ENCODE peak calls at places on chromosomes 2 and 18, in four cellular contexts. M, P, G and I are unnamed samples.

GRCh38 chr2:191800874-191801273 is 46.0 kb downstream of the CAVIN2 start:
- DNase-seq in M (no peak), P (no peak), G (no peak), I (no peak)

GRCh38 chr2:101610750-101611315 is 86.7 kb upstream of the MAP4K4 start:
- DNase-seq in M (no peak), P (no peak), G (no peak), I (no peak)

GRCh38 chr18:39841133-39842041 is 2113.6 kb upstream of the PIK3C3 start:
- DNase-seq in M (peak; percentile 62), P (peak; percentile 27), G (peak; percentile 27), I (no peak)

GRCh38 chr18:45060102-45060501 is 379.4 kb downstream of the SETBP1 start:
- DNase-seq in M (no peak), P (no peak), G (no peak), I (no peak)

GRCh38 chr2:205193121-205193520 is 489.2 kb upstream of the NRP2 start:
- DNase-seq in M (no peak), P (no peak), G (no peak), I (no peak)

GRCh38 chr2:236663671-236664101 is 94.1 kb downstream of the ACKR3 start:
- DNase-seq in M (no peak), P (no peak), G (no peak), I (no peak)

GRCh38 chr18:23212161-23212560 is 76.9 kb downstream of the CABLES1 start:
- DNase-seq in M (no peak), P (no peak), G (no peak), I (no peak)

GRCh38 chr2:241204010-241204384 is 15.5 kb downstream of the ANO7 start:
- DNase-seq in M (no peak), P (no peak), G (no peak), I (no peak)

GRCh38 chr2:163943403-163944356 is 207.9 kb upstream of the FIGN start:
- DNase-seq in M (no peak), P (no peak), G (no peak), I (no peak)

GRCh38 chr2:20501974-20502373 is 55.1 kb downstream of the RHOB start:
- DNase-seq in M (peak; percentile 85), P (no peak), G (peak; percentile 67), I (no peak)

GRCh38 chr2:60094450-60094929 is 459.0 kb downstream of the BCL11A start:
- DNase-seq in M (no peak), P (peak; percentile 34), G (no peak), I (no peak)

GRCh38 chr2:240211598-240212424 is 71.4 kb upstream of the OTOS start:
- DNase-seq in M (no peak), P (no peak), G (no peak), I (no peak)

GRCh38 chr2:155223781-155224406 is 525.4 kb downstream of the KCNJ3 start:
- DNase-seq in M (peak; percentile 20), P (no peak), G (no peak), I (no peak)

GRCh38 chr2:28300489-28300888 is 92.2 kb upstream of the FOSL2 start:
- DNase-seq in M (no peak), P (no peak), G (no peak), I (no peak)

GRCh38 chr2:239777219-239777618 is 247.9 kb downstream of the NDUFA10 start:
- DNase-seq in M (no peak), P (peak; percentile 17), G (no peak), I (no peak)

GRCh38 chr18:12991839-12992216 is 666 bp downstream of the CEP192 start:
- DNase-seq in M (no peak), P (no peak), G (no peak), I (no peak)

GRCh38 chr2:228446732-228447131 is 265.2 kb upstream of the SPHKAP start:
- DNase-seq in M (no peak), P (no peak), G (no peak), I (no peak)

GRCh38 chr2:241844066-241844728 is 14.5 kb downstream of the PDCD1 start:
- DNase-seq in M (peak; percentile 45), P (peak; percentile 77), G (peak; percentile 84), I (no peak)

GRCh38 chr2:223930002-223930976 is 14.8 kb downstream of the WDFY1 start:
- DNase-seq in M (peak; percentile 10), P (peak; percentile 37), G (peak; percentile 71), I (no peak)

GRCh38 chr2:37472959-37473358 is 128.5 kb downstream of the QPCT start:
- DNase-seq in M (peak; percentile 37), P (no peak), G (no peak), I (peak; percentile 15)

GRCh38 chr2:168660859-168661258 is 141.6 kb upstream of the NOSTRIN start:
- DNase-seq in M (no peak), P (no peak), G (no peak), I (no peak)

GRCh38 chr18:21897811-21898210 is 157.2 kb downstream of the MIB1 start:
- DNase-seq in M (peak; percentile 55), P (peak; percentile 58), G (peak; percentile 55), I (peak; percentile 16)

GRCh38 chr2:100654611-100655010 is 91.8 kb downstream of the PDCL3 start:
- DNase-seq in M (no peak), P (no peak), G (no peak), I (no peak)

GRCh38 chr2:27093430-27094352 is 7.1 kb downstream of the KHK start:
- DNase-seq in M (no peak), P (no peak), G (no peak), I (no peak)

GRCh38 chr2:209663149-209663548 is 108.5 kb upstream of the UNC80 start:
- DNase-seq in M (no peak), P (no peak), G (peak; percentile 7), I (peak; percentile 14)

GRCh38 chr2:46661526-46661925 is 182.2 kb downstream of the TMEM247 start:
- DNase-seq in M (no peak), P (no peak), G (no peak), I (no peak)

GRCh38 chr2:219252900-219253752 is at the start of gene TUBA4B:
- DNase-seq in M (peak; percentile 43), P (peak; percentile 50), G (peak; percentile 63), I (no peak)

GRCh38 chr2:102110168-102110567 is 32.4 kb upstream of the IL1R1 start:
- DNase-seq in M (no peak), P (no peak), G (no peak), I (no peak)

GRCh38 chr2:45177870-45178269 is 168.6 kb upstream of the SIX2 start:
- DNase-seq in M (peak; percentile 28), P (no peak), G (no peak), I (peak; percentile 33)

GRCh38 chr2:62340981-62341624 is 145.2 kb downstream of the B3GNT2 start:
- DNase-seq in M (no peak), P (peak; percentile 29), G (peak; percentile 91), I (no peak)

GRCh38 chr18:3211236-3211992 is 8.4 kb downstream of the MYOM1 start:
- DNase-seq in M (no peak), P (no peak), G (no peak), I (no peak)

DNA sequence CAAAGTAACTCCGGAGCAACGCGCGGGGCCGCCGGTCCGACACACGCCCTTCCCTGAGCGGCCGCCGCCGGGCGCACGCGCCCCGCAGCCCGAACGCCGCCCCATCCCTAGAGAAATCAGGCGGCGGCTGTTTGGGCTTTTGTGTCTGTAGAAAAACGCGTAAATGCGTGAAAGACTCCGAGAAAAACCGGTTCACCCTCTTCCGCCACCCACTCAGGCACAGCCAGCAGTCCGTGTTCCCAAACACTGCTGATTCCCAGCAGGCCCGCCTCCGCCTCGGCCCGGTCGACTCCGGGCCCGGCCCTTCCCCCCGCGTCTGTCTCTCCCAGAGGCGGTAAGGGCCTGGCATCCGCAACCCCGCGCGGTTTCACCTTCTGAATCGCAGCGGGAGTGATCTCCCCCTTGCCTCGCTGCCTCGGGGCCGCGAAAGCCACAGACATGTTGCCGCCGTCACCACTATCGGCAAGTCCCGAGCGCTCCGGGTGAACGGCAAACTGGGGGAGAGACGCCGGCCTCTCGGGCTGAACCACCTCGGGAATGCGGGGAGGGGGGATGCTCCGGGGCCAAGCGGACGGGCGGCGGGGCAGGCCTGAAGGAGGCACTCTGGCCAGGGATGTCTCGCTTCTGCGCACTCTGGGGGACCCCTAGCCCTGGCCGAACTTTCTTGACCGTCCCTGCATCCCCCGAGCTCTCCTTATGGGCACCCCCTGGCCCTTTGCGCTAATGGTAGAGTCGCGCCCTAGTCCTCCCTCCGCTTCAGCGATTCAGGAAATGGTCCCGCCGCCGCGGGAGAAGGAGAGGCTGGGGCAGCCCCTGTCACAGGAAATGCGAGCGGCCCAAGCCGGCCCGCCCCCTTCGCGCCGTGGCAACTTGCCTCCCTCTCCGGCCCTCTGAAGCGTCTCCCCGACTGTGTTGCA is at the start of gene SS18:
- DNase-seq in M (peak; percentile 92), P (peak; percentile 93), G (peak; percentile 96), I (peak; percentile 66)
- TF ChIP-seq POLR2A in M (peak; percentile 67), P (no peak), G (peak; percentile 47), I (peak; percentile 92)

GRCh38 chr2:187552959-187553681 is 1.1 kb downstream of the TFPI start:
- DNase-seq in M (peak; percentile 71), P (no peak), G (no peak), I (no peak)
- TF ChIP-seq POLR2A in M (no peak), P (no peak), G (no peak), I (no peak)

GRCh38 chr2:222655748-222656543 is at the start of gene FARSB:
- DNase-seq in M (peak; percentile 97), P (peak; percentile 96), G (peak; percentile 96), I (peak; percentile 80)
- TF ChIP-seq POLR2A in M (peak; percentile 86), P (no peak), G (no peak), I (peak; percentile 93)

DNA sequence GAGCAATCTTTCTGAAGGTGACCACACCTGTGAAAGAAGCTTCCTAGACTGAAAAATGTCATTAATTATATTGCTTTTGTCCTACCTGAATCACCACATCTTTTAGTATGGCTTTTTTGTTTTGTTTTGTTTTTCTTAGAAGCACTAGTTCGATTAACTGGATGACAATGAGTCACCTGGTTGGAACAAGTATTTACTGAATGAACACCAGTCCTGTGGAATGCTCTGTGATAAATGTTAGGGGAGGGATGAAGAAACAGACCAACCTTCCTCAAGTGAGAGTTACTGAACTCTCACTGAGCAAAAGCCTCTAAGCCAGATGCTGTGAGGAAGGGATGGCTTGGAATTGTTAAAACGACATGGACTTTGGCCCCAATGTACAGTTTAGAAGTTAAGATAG is 26.8 kb upstream of the DCC start:
- DNase-seq in M (no peak), P (no peak), G (no peak), I (no peak)
- TF ChIP-seq POLR2A in M (no peak), P (no peak), G (no peak), I (no peak)

DNA sequence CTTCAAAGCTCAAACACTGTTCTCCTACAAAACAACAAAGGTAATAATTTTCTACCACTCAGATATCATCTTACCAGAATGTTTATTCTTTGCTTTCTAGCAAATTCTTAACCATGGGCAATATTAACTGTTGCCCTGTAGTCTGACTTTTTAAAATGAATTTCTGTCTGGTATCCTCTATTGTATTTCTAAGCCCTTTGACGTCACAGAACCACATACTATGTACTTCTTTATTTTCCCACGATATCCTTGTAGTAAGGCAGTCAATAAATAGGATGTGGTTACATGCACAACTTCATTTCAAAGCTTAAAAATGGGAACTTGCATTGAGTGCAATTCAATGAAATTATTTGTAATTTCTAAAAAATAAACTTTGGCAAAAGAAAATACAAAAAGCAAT is 58.7 kb downstream of the THADA start:
- DNase-seq in M (no peak), P (no peak), G (no peak), I (no peak)
- TF ChIP-seq POLR2A in M (no peak), P (no peak), G (no peak), I (no peak)

DNA sequence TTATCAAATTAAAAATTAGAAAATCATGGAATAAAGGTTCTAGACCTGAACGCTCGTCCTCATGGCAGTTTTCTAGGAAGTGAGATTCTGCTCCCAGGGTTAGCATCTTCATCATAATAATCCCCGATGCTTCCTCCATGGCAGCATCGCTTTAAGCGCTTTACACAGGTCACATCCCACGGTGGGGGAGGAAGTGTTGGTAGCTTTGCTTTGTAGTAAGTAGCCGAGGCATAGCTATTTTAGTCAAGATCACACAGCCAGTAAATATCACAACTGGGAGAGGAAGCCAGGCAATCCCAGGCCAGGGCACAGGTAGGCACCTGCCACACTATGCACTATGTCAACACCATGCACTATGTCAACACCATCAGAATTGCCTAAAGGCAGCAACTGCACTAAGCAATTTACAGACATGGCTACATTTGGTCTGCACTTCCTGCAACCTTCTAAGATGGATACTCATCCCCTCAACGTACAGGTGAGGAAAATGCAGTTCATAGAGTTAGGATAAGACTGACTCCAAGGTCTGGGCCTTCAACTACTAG is 205.5 kb downstream of the FBXO15 start:
- DNase-seq in M (no peak), P (no peak), G (no peak), I (no peak)
- TF ChIP-seq POLR2A in M (no peak), P (no peak), G (no peak), I (no peak)